ENCODE peak calls at places on chromosomes 5 and 9, in six cellular contexts. L is stomach, Y is thoracic aorta, B is OCI-LY7, I is cardiac muscle cell, J is IMR-90. N is an unnamed sample.
A peak's percentile ranks its signal among the peaks of the same experiment; 100 is the strongest.

GRCh38 chr9:95912773-95913172 is 37.3 kb downstream of the ERCC6L2 start:
- DNase-seq in J (no peak), Y (no peak), I (no peak), L (no peak), B (no peak), N (no peak)

GRCh38 chr5:150443242-150444075 is 6.1 kb downstream of the RPS14 start:
- DNase-seq in Y (no peak), I (no peak), J (no peak), L (no peak), B (no peak), N (no peak)

GRCh38 chr5:14513266-14513665 is 68.3 kb upstream of the OTULINL start:
- DNase-seq in L (no peak), B (no peak), J (peak; percentile 21), Y (no peak), I (no peak), N (no peak)

GRCh38 chr5:141845371-141845821 is 32.8 kb downstream of the PCDH1 start:
- DNase-seq in L (no peak), J (no peak), I (no peak), Y (no peak), B (peak; percentile 74), N (no peak)

GRCh38 chr9:135409286-135410200 is 70.0 kb upstream of the PPP1R26 start:
- DNase-seq in B (no peak), I (no peak), L (no peak), Y (no peak), J (no peak), N (no peak)

GRCh38 chr9:12368569-12368968 is 324.6 kb upstream of the TYRP1 start:
- DNase-seq in B (no peak), L (no peak), I (no peak), J (no peak), Y (no peak), N (no peak)

GRCh38 chr9:81772144-81772543 is 82.8 kb upstream of the TLE1 start:
- DNase-seq in J (peak; percentile 49), Y (no peak), B (no peak), I (no peak), L (no peak), N (no peak)

GRCh38 chr5:5466227-5466626 is 43.8 kb downstream of the ICE1 start:
- DNase-seq in I (no peak), Y (no peak), J (no peak), B (no peak), L (no peak), N (no peak)

GRCh38 chr9:117030254-117030768 is 343.2 kb downstream of the TRIM32 start:
- DNase-seq in L (no peak), Y (no peak), B (no peak), J (no peak), I (no peak), N (no peak)

GRCh38 chr5:1770443-1770802 is 29.2 kb downstream of the MRPL36 start:
- DNase-seq in Y (no peak), J (no peak), L (no peak), I (no peak), B (no peak), N (no peak)

GRCh38 chr9:81652058-81652457 is 37.3 kb downstream of the TLE1 start:
- DNase-seq in J (no peak), L (no peak), I (no peak), Y (no peak), B (no peak), N (no peak)

GRCh38 chr9:134875376-134875775 is 5.2 kb upstream of the FCN2 start:
- DNase-seq in L (no peak), I (no peak), B (no peak), J (no peak), Y (no peak), N (no peak)

GRCh38 chr5:54905942-54906537 is 79.4 kb downstream of the ESM1 start:
- DNase-seq in B (peak; percentile 41), Y (no peak), J (peak; percentile 82), I (peak; percentile 78), L (peak; percentile 86), N (peak; percentile 79)

GRCh38 chr9:33354651-33355211 is 47.6 kb downstream of the AQP7 start:
- DNase-seq in Y (no peak), I (no peak), B (no peak), L (no peak), J (peak; percentile 92), N (peak; percentile 49)

GRCh38 chr5:168798065-168799023 is 219.2 kb upstream of the PANK3 start:
- DNase-seq in B (no peak), I (no peak), L (no peak), Y (no peak), J (no peak), N (no peak)

GRCh38 chr5:167229751-167230150 is 1061.7 kb upstream of the WWC1 start:
- DNase-seq in I (no peak), B (no peak), L (no peak), J (no peak), Y (no peak), N (no peak)

GRCh38 chr5:97044057-97044456 is 98.4 kb downstream of the LIX1 start:
- DNase-seq in I (peak; percentile 59), L (peak; percentile 34), Y (no peak), B (no peak), J (peak; percentile 18), N (peak; percentile 12)

GRCh38 chr9:129281506-129282145 is 103.6 kb upstream of the IER5L start:
- DNase-seq in I (no peak), B (no peak), Y (no peak), J (no peak), L (no peak), N (no peak)

GRCh38 chr9:92716557-92716956 is 46.6 kb upstream of the IPPK start:
- DNase-seq in Y (no peak), L (peak; percentile 74), I (peak; percentile 75), B (peak; percentile 80), J (peak; percentile 21), N (peak; percentile 20)

GRCh38 chr5:153476767-153477166 is 13.7 kb upstream of the GRIA1 start:
- DNase-seq in J (peak; percentile 92), Y (no peak), I (no peak), L (no peak), B (no peak), N (peak; percentile 88)

GRCh38 chr9:4475301-4475700 is 15.0 kb upstream of the SLC1A1 start:
- DNase-seq in L (no peak), Y (no peak), I (no peak), J (peak; percentile 23), B (no peak), N (no peak)

GRCh38 chr9:130846487-130847305 is 11.6 kb downstream of the ABL1 start:
- DNase-seq in B (no peak), L (peak; percentile 46), J (peak; percentile 80), I (no peak), Y (no peak), N (peak; percentile 86)

GRCh38 chr5:114055810-114056476 is 305.9 kb upstream of the KCNN2 start:
- DNase-seq in B (no peak), Y (no peak), J (peak; percentile 1), I (peak; percentile 69), L (no peak), N (no peak)

GRCh38 chr5:66939094-66939493 is 257.5 kb downstream of the CD180 start:
- DNase-seq in I (no peak), B (no peak), Y (no peak), J (no peak), L (no peak), N (no peak)

DNA sequence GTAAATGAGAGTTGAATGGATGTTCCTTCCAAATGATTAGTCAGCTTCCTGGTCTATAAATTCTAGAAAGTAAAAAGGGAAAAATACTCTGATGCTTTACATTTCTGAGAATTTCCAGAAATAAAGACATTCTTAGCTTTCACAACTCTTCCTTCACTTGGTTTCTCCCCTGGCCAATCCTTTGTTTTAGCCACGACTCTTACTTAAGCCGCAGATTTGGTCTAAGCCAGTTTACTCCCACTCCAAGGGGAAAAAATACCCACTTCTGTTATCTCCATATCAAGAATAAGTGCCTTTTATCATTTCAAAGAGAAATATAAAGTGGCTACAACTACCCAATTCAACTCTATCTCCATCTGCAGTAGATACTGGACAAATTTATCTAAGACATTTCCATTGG is 29.7 kb downstream of the PWWP2A start:
- DNase-seq in Y (no peak), I (no peak), J (no peak), B (no peak), L (no peak), N (no peak)
- H3K4me3 ChIP-seq in Y (no peak overlapping the region), I (no peak overlapping the region), J (no peak overlapping the region), B (no peak overlapping the region), L (no peak overlapping the region), N (no peak overlapping the region)

GRCh38 chr9:3431890-3432289 is 93.9 kb downstream of the RFX3 start:
- DNase-seq in J (no peak), B (no peak), I (no peak), L (no peak), Y (no peak), N (no peak)
- TF ChIP-seq CTCF in J (no peak), B (no peak), I (no peak), L (no peak), Y (no peak), N (no peak)

DNA sequence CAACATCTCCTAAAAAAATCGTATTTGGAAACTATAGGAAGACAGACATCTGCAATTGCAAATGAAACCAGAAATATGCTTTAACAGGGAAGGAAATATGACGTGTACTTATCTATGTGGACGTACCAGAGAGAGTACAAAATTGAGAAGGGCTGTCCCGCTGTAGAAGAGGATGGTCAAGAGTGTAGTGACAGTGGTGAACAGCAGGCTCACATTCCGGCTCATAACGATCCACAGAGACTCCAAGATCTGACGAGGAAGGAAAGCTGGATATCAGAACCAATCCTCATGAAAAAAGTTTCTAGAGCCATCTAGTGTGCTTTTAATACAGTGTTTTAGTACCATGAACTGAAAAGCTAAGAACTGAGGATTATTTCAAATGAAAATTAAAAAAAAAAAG is 37.1 kb upstream of the CTNNAL1 start:
- DNase-seq in B (no peak), Y (no peak), L (no peak), J (no peak), I (no peak), N (no peak)
- H3K36me3 ChIP-seq in B (peaks cover 100% of the 10 kb centered on the region), Y (peaks cover 37% of the 10 kb centered on the region), L (peaks cover 95% of the 10 kb centered on the region), J (peaks cover 30% of the 10 kb centered on the region), I (peaks cover 35% of the 10 kb centered on the region), N (peaks cover 46% of the 10 kb centered on the region)

GRCh38 chr9:120926397-120926928 is at the start of gene TRAF1:
- DNase-seq in Y (no peak), J (peak; percentile 45), B (peak; percentile 65), I (no peak), L (no peak), N (no peak)

GRCh38 chr9:120927125-120928014 is 774 bp upstream of the TRAF1 start:
- DNase-seq in J (no peak), I (no peak), Y (no peak), B (peak; percentile 34), L (no peak), N (no peak)

GRCh38 chr9:120928015-120928719 is 1.6 kb upstream of the TRAF1 start:
- DNase-seq in Y (no peak), J (no peak), I (no peak), L (peak; percentile 51), B (peak; percentile 47), N (no peak)

GRCh38 chr9:120929392-120929791 is 2.8 kb upstream of the TRAF1 start:
- DNase-seq in Y (no peak), J (no peak), L (no peak), B (no peak), I (no peak), N (no peak)

GRCh38 chr9:120928720-120929389 is 2.3 kb upstream of the TRAF1 start:
- DNase-seq in J (no peak), I (peak; percentile 68), L (peak; percentile 83), B (peak; percentile 87), Y (no peak), N (no peak)
- H3K4me3 ChIP-seq in J (peak overlapping the region; percentile 31), I (peak overlapping the region; percentile 36), L (peak overlapping the region; percentile 85), B (peak overlapping the region; percentile 74), Y (peak overlapping the region; percentile 80), N (peak overlapping the region; percentile 49)